ENCODE peak calls at places on chromosomes 4 and X, in five cellular contexts. B is fibroblast of lung, T is tibial nerve, E is psoas muscle, I is WTC11. L is an unnamed sample.

GRCh38 chr4:152949930-152950329 is 13.8 kb downstream of the FHDC1 start:
- DNase-seq in B (no peak), T (no peak), E (no peak), I (peak; percentile 35), L (no peak)

GRCh38 chr4:71587995-71588394 is 195.9 kb downstream of the GC start:
- DNase-seq in B (no peak), T (no peak), E (no peak), I (no peak), L (no peak)

GRCh38 chrX:153993978-153994377 is 21.4 kb downstream of the TMEM187 start:
- DNase-seq in B (no peak), T (no peak), E (no peak), I (no peak), L (no peak)

GRCh38 chrX:3520987-3521875 is 174.8 kb upstream of the MXRA5 start:
- DNase-seq in B (no peak), T (no peak), E (no peak), I (no peak), L (peak; percentile 20)

GRCh38 chr4:115145393-115146160 is 32.2 kb upstream of the NDST4 start:
- DNase-seq in B (no peak), T (no peak), E (no peak), I (no peak), L (no peak)

GRCh38 chr4:73944061-73944875 is 37.6 kb downstream of the PF4 start:
- DNase-seq in B (peak; percentile 8), T (no peak), E (peak; percentile 13), I (peak; percentile 45), L (no peak)

GRCh38 chr4:6938237-6938636 is 28.6 kb downstream of the TBC1D14 start:
- DNase-seq in B (no peak), T (no peak), E (no peak), I (no peak), L (no peak)

GRCh38 chrX:63283331-63283730 is 67.8 kb downstream of the SPIN4 start:
- DNase-seq in B (no peak), T (no peak), E (no peak), I (no peak), L (no peak)

GRCh38 chr4:88008133-88008621 is 742 bp downstream of the PKD2 start:
- DNase-seq in B (peak; percentile 48), T (no peak), E (peak; percentile 50), I (peak; percentile 67), L (peak; percentile 28)

GRCh38 chrX:119871599-119872395 is at the start of the genes NDUFA1 and RNF113A:
- DNase-seq in B (peak; percentile 85), T (peak; percentile 60), E (peak; percentile 85), I (peak; percentile 70), L (peak; percentile 80)

GRCh38 chrX:28920141-28920540 is 332.9 kb downstream of the IL1RAPL1 start:
- DNase-seq in B (no peak), T (no peak), E (no peak), I (no peak), L (no peak)

GRCh38 chrX:44474410-44474809 is 68.2 kb downstream of the FUNDC1 start:
- DNase-seq in B (peak; percentile 22), T (no peak), E (no peak), I (no peak), L (peak; percentile 19)

GRCh38 chr4:37322122-37322521 is 77.6 kb downstream of the NWD2 start:
- DNase-seq in B (no peak), T (no peak), E (no peak), I (no peak), L (no peak)

GRCh38 chr4:129218897-129219296 is 122.9 kb downstream of the C4orf33 start:
- DNase-seq in B (no peak), T (no peak), E (no peak), I (no peak), L (no peak)

GRCh38 chr4:129223955-129224354 is 128.0 kb downstream of the C4orf33 start:
- DNase-seq in B (no peak), T (no peak), E (no peak), I (no peak), L (no peak)

GRCh38 chr4:129213692-129214091 is 117.7 kb downstream of the C4orf33 start:
- DNase-seq in B (no peak), T (no peak), E (no peak), I (no peak), L (no peak)

GRCh38 chr4:129220254-129220653 is 124.3 kb downstream of the C4orf33 start:
- DNase-seq in B (no peak), T (no peak), E (no peak), I (no peak), L (no peak)

DNA sequence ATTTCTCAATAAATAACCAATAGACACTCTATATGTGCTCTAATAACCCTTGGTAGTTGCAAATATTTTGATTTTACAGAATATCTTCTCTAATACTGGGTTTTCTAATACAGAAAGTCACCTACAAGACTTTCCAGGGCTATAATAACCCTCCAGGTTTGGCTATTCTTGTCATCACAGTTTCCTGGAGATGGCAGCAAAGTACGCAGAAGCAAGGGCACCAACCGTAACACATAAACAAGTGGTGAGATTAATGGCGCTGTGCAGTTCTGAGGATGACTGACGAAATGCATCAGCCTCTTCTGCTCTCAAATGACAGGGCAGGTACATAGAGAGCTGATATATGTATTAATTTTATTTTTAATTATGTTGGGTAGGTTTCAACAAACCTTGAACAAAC is 122.4 kb downstream of the C4orf33 start:
- DNase-seq in B (peak; percentile 18), T (no peak), E (no peak), I (no peak), L (no peak)
- TF ChIP-seq CTCF in B (peak; percentile 22), T (no peak), E (peak; percentile 26), I (no peak), L (no peak)

DNA sequence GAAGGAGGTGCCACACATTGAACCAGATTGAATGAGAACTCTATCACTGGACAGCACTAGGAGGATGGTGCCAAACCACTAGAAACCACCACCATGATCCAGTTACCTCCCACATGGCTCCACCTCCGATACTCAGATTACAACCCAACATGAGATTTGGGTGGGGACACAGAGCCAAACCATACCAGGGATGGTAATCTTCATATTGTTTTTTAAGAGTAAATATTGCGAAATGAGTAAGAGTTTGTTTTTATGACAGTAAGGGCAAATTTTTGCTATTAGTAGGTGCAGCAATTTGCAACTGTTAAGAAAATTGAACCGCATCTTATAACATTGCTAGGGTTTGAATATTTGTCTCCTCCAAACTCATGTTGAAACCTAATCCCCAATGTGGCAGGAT is 891.5 kb downstream of the NLGN4X start:
- DNase-seq in B (no peak), T (no peak), E (no peak), I (no peak), L (no peak)
- TF ChIP-seq CTCF in B (no peak), T (no peak), E (no peak), I (no peak), L (no peak)

DNA sequence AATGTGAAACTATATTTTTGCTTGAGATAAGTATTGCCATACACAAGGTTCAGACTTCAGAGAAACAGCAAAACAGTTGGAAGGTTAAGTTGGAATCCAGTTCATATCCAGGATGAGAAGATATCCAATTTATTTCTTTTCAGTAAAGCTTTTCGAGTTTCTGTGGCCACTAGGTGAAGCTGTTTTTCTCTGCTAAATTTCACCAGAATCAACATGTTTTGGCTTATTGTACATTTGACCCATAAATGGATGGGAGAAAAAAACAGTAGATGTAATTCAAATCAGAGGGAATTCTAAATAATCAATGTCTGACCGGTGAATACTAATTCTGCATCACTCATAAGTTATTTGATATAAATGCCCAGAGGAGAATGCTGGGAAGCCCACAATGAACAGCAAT is 9.1 kb upstream of the METTL14 start:
- DNase-seq in B (peak; percentile 5), T (no peak), E (no peak), I (no peak), L (no peak)
- TF ChIP-seq CTCF in B (peak; percentile 29), T (no peak), E (no peak), I (no peak), L (peak; percentile 58)

GRCh38 chr4:113394730-113395530 is 345.5 kb downstream of the ANK2 start:
- DNase-seq in B (peak; percentile 91), T (no peak), E (no peak), I (no peak), L (peak; percentile 76)
- TF ChIP-seq CTCF in B (peak; percentile 64), T (peak; percentile 87), E (peak; percentile 94), I (peak; percentile 92), L (peak; percentile 97)

DNA sequence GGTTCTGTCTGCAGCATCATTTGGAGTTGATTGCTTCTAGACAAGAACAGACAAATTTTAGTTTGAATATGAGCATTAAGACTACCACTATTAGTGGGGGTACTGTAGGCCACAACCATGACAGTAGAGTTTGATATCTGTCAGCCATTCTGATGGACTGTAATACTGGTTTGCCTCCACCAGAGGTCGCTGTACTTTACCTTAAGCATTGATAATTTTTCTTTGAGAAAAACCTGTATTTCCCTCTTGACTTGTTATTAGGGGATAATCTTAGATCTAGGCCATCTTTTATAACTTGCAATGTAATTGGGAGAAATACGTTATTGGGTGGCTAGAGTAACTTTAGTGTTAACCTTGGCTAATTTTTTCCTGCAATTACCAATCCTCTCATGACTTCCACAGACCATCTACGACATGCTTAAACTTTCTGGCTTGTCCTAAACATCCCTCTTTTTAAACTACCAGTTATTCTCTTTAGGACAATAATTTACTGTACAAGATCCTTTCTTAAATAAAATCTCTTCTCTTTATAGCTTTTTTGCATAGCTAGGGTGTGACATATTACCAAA is 562.4 kb downstream of the MAGEB5 start:
- DNase-seq in B (no peak), T (no peak), E (no peak), I (no peak), L (no peak)
- TF ChIP-seq CTCF in B (peak; percentile 23), T (no peak), E (peak; percentile 20), I (no peak), L (peak; percentile 43)

DNA sequence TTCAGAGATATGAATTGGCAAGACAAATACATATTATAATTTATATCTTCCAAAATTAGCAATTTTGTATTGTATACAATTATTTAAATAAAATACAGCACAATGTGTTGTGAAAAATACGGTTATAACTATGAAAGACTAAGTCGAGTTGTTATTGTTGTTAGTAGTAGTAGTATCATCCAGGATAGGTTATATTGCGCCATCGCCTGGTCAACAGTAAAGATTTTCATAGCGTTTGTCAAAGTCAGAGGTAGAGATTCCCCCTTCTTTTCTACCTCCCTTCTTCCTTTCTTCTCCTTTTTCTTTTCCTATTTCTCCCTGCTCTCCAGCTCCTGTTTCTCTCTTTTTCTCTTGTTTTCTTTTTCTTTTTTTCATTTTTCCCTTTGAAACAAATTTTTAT is 499.1 kb upstream of the EPHA5 start:
- DNase-seq in B (no peak), T (no peak), E (no peak), I (no peak), L (no peak)
- TF ChIP-seq CTCF in B (no peak), T (no peak), E (no peak), I (no peak), L (peak; percentile 52)

GRCh38 chr4:121675715-121676114 is 21.1 kb downstream of the ANXA5 start:
- DNase-seq in B (peak; percentile 47), T (no peak), E (no peak), I (no peak), L (peak; percentile 44)
- TF ChIP-seq CTCF in B (peak; percentile 47), T (no peak), E (no peak), I (no peak), L (peak; percentile 61)